ENCODE peak calls at places on chromosomes 4 and X, in eight cellular contexts. K is LoVo; V is T-cell; M is left ventricle myocardium inferior; E is CD8-positive, alpha-beta memory T cell; Q is ovary; P is iris pigment epithelial cell; D is chondrocyte. T is an unnamed sample.

GRCh38 chrX:81316163-81316562 is 114.3 kb downstream of the SH3BGRL start:
- DNase-seq in P (peak; percentile 43), D (no peak), M (no peak), K (no peak), V (no peak), E (no peak), Q (no peak), T (no peak)

GRCh38 chr4:119209077-119209476 is 3.4 kb upstream of the USP53 start:
- DNase-seq in D (no peak), E (no peak), Q (no peak), K (peak; percentile 87), M (no peak), P (peak; percentile 96), V (no peak), T (no peak)

GRCh38 chr4:2357821-2358745 is 60.4 kb downstream of the ZFYVE28 start:
- DNase-seq in Q (no peak), M (no peak), K (no peak), D (peak; percentile 76), V (no peak), E (no peak), P (no peak), T (no peak)

GRCh38 chrX:43375146-43375545 is 281.0 kb upstream of the MAOA start:
- DNase-seq in P (no peak), Q (no peak), V (no peak), K (no peak), E (no peak), D (no peak), M (no peak), T (no peak)

GRCh38 chrX:48558270-48558669 is 16.0 kb upstream of the RBM3 start:
- DNase-seq in Q (no peak), M (no peak), P (peak; percentile 89), K (no peak), V (no peak), E (no peak), D (no peak), T (no peak)

GRCh38 chr4:3307060-3307459 is 14.2 kb downstream of the RGS12 start:
- DNase-seq in K (no peak), Q (no peak), P (no peak), M (no peak), V (no peak), D (no peak), E (no peak), T (no peak)

GRCh38 chr4:166252487-166253402 is 379.7 kb downstream of the TLL1 start:
- DNase-seq in Q (no peak), K (peak; percentile 22), V (no peak), D (no peak), E (no peak), M (no peak), P (peak; percentile 21), T (no peak)

GRCh38 chrX:71640002-71640401 is 21.7 kb upstream of the CXCR3 start:
- DNase-seq in P (no peak), Q (no peak), D (no peak), V (no peak), K (no peak), M (no peak), E (peak; percentile 42), T (no peak)

GRCh38 chrX:131988236-131988635 is 34.9 kb upstream of the STK26 start:
- DNase-seq in D (no peak), E (no peak), K (no peak), Q (no peak), M (no peak), P (no peak), V (no peak), T (no peak)

GRCh38 chr4:105246712-105247111 is 100.0 kb downstream of the TET2 start:
- DNase-seq in M (no peak), D (no peak), K (no peak), P (peak; percentile 38), V (no peak), E (no peak), Q (no peak), T (peak; percentile 14)

GRCh38 chr4:151934766-151935165 is 174.0 kb upstream of the GATB start:
- DNase-seq in K (no peak), D (no peak), P (no peak), Q (no peak), M (no peak), E (no peak), V (no peak), T (no peak)

GRCh38 chrX:103329991-103330390 is at the start of gene TCEAL7:
- DNase-seq in M (peak; percentile 23), D (no peak), K (no peak), V (no peak), Q (peak; percentile 53), E (no peak), P (peak; percentile 30), T (peak; percentile 75)

GRCh38 chr4:65370709-65371108 is 299.6 kb downstream of the EPHA5 start:
- DNase-seq in D (no peak), E (no peak), K (no peak), Q (no peak), P (no peak), M (no peak), V (no peak), T (no peak)

GRCh38 chrX:17632942-17633341 is 104.4 kb upstream of the SCML1 start:
- DNase-seq in P (no peak), V (no peak), E (no peak), K (no peak), Q (no peak), M (no peak), D (no peak), T (no peak)

GRCh38 chr4:5069916-5070315 is 18.6 kb downstream of the STK32B start:
- DNase-seq in D (no peak), M (no peak), V (no peak), P (no peak), Q (no peak), E (no peak), K (no peak), T (no peak)

GRCh38 chr4:129092636-129093172 is 635 bp downstream of the SCLT1 start:
- DNase-seq in D (no peak), E (no peak), M (no peak), K (peak; percentile 28), P (peak; percentile 25), V (no peak), Q (no peak), T (no peak)

GRCh38 chrX:19443886-19444530 is 71.3 kb downstream of the MAP3K15 start:
- DNase-seq in K (no peak), Q (no peak), P (no peak), D (no peak), M (no peak), V (no peak), E (no peak), T (no peak)

GRCh38 chr4:3312362-3312761 is 19.5 kb downstream of the RGS12 start:
- DNase-seq in E (no peak), P (no peak), K (no peak), M (no peak), Q (no peak), V (no peak), D (no peak), T (no peak)

GRCh38 chr4:88219099-88219498 is 60.7 kb upstream of the ABCG2 start:
- DNase-seq in E (peak; percentile 55), Q (no peak), V (no peak), P (peak; percentile 56), K (peak; percentile 71), D (no peak), M (no peak), T (no peak)

GRCh38 chr4:141058739-141059507 is 74.3 kb downstream of the RNF150 start:
- DNase-seq in K (no peak), M (no peak), E (no peak), D (no peak), V (no peak), P (peak; percentile 83), Q (no peak), T (no peak)

GRCh38 chrX:97397371-97397770 is 513.7 kb downstream of the RPA4 start:
- DNase-seq in P (peak; percentile 82), E (no peak), M (no peak), D (no peak), V (no peak), Q (no peak), K (no peak), T (no peak)

GRCh38 chr4:7805533-7806079 is 134.1 kb downstream of the AFAP1 start:
- DNase-seq in K (peak; percentile 32), M (peak; percentile 49), D (no peak), V (no peak), E (no peak), P (peak; percentile 96), Q (no peak), T (no peak)

GRCh38 chr4:131441004-131441688 is 1707.9 kb upstream of the PCDH10 start:
- DNase-seq in P (no peak), D (no peak), K (no peak), E (no peak), Q (no peak), M (no peak), V (no peak), T (no peak)

GRCh38 chr4:78544681-78545080 is 6.9 kb upstream of the ANXA3 start:
- DNase-seq in K (no peak), V (no peak), Q (no peak), M (no peak), P (no peak), E (no peak), D (no peak), T (no peak)